ENCODE peak calls at places on chromosomes 4 and X, in seven cellular contexts. P is heart right ventricle; S is endodermal cell; D is fibroblast of mammary gland; V is CD4-positive, alpha-beta T cell; R is coronary artery; J is Peyer's patch. A is an unnamed sample.

GRCh38 chr4:88138561-88138960 is 19.9 kb downstream of the ABCG2 start:
- DNase-seq in S (no peak), P (no peak), V (no peak), R (no peak), J (no peak), D (peak; percentile 69), A (no peak)

GRCh38 chr4:99013402-99013843 is 17.9 kb downstream of the METAP1 start:
- DNase-seq in J (no peak), R (no peak), D (no peak), P (no peak), V (no peak), S (no peak), A (no peak)

GRCh38 chrX:51857159-51857733 is 36.2 kb upstream of the MAGED1 start:
- DNase-seq in R (no peak), J (no peak), P (no peak), D (no peak), S (no peak), V (no peak), A (no peak)

GRCh38 chrX:107675823-107676555 is 47.7 kb downstream of the PRPS1 start:
- DNase-seq in R (peak; percentile 74), P (no peak), S (peak; percentile 61), V (peak; percentile 19), J (no peak), D (peak; percentile 79), A (no peak)

GRCh38 chrX:110286126-110286525 is 31.8 kb downstream of the AMMECR1 start:
- DNase-seq in V (no peak), D (peak; percentile 91), P (no peak), S (no peak), J (no peak), R (no peak), A (no peak)

GRCh38 chr4:185950891-185951290 is 118.1 kb upstream of the TLR3 start:
- DNase-seq in J (no peak), S (no peak), V (no peak), D (peak; percentile 76), R (no peak), P (no peak), A (no peak)

GRCh38 chrX:16528620-16529019 is 121.3 kb upstream of the S100G start:
- DNase-seq in J (no peak), P (no peak), V (peak; percentile 3), D (no peak), S (no peak), R (no peak), A (no peak)

GRCh38 chr4:67288964-67289363 is 256.3 kb downstream of the CENPC start:
- DNase-seq in P (no peak), D (peak; percentile 0), J (no peak), S (peak; percentile 80), V (no peak), R (no peak), A (peak; percentile 66)

GRCh38 chrX:13283512-13283911 is 36.3 kb downstream of the ATXN3L start:
- DNase-seq in R (no peak), V (no peak), S (peak; percentile 57), D (no peak), P (no peak), J (no peak), A (no peak)

GRCh38 chr4:153530284-153530995 is 64.3 kb downstream of the TMEM131L start:
- DNase-seq in J (no peak), R (no peak), D (no peak), P (no peak), S (no peak), V (no peak), A (no peak)

GRCh38 chr4:123587983-123588494 is 191.4 kb downstream of the SPRY1 start:
- DNase-seq in P (no peak), V (no peak), D (no peak), R (no peak), S (no peak), J (peak; percentile 80), A (no peak)

GRCh38 chr4:125013891-125014290 is 300.9 kb upstream of the FAT4 start:
- DNase-seq in R (no peak), D (peak; percentile 6), S (no peak), P (no peak), J (no peak), V (no peak), A (no peak)

GRCh38 chrX:154534526-154535322 is 11.9 kb downstream of the G6PD start:
- DNase-seq in V (peak; percentile 82), J (peak; percentile 94), S (peak; percentile 95), D (peak; percentile 86), P (peak; percentile 87), R (peak; percentile 89), A (peak; percentile 86)

GRCh38 chr4:110310795-110311194 is 112.4 kb upstream of the ELOVL6 start:
- DNase-seq in P (no peak), R (no peak), D (peak; percentile 5), J (no peak), S (no peak), V (no peak), A (no peak)

GRCh38 chrX:129116651-129117050 is 406.6 kb downstream of the SMARCA1 start:
- DNase-seq in S (no peak), J (no peak), V (no peak), R (no peak), D (no peak), P (no peak), A (no peak)
- TF ChIP-seq CTCF in S (peak; percentile 55), J (no peak), V (no peak), R (no peak), D (no peak), P (no peak), A (no peak)

DNA sequence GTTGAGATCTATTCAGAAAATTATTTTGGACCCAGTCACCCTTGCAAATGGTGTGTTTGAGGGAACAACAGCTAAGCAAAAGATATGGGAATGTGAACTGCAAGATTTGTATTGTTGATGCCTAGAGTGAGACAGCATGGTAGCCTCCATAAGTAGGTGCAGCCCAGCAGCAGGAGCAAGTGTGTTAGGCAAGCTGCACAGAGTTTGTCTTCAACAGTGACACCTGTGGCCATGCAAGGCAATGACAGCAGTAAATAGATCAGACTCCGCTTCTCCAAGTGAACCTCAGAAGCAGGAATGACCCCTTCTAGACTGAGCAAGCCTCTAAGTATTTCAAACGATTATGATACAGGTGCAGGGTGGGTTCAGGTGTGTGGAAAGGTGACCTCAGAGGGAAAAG is 133.4 kb upstream of the MSX1 start:
- DNase-seq in D (no peak), S (peak; percentile 63), R (no peak), P (no peak), J (no peak), V (no peak), A (no peak)
- TF ChIP-seq CTCF in D (peak; percentile 36), S (peak; percentile 72), R (no peak), P (no peak), J (no peak), V (no peak), A (peak; percentile 48)

DNA sequence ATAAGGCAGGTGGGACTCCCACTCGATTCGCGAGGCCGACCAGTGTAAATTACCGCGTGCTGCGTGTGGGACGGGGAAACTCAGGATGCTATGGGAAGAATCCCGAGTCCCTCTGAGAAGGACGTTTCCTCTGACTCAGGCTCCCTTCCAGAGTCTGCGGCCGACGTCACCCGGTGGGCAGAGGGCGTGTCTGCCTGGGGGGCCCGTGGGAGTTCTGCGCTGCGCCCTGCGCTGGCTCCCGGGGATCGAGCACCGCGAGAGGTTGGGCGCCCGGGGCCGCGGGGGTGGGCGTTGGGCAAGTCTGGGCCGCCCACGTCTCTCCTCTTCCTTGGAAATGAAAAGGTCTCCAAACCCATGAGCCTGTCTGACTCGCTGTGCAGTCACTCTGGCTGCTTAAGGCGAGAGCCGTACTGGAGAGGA is 546 bp downstream of the NIPAL1 start:
- DNase-seq in P (no peak), R (peak; percentile 77), D (peak; percentile 72), J (peak; percentile 78), S (peak; percentile 88), V (no peak), A (peak; percentile 60)
- TF ChIP-seq CTCF in P (no peak), R (no peak), D (no peak), J (no peak), S (no peak), V (no peak), A (no peak)

DNA sequence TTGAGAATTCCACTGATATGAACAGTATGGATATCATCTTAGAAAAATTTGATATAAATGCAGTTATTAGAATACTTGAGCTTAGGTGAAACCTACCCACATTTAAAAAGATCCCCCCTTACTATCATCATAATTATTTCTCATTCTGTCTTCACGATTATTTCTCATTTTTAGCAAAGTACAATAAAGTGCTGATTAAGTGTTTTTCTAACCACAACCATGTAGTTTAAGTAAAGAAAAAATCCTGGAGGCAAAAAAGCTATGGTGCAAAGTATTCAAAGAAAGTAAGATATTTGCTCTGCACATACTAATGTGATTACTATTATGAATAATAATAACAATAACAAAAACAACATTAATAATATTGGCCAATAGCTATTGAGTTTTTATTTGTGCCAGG is 365.6 kb upstream of the PCDH7 start:
- DNase-seq in P (no peak), D (no peak), R (no peak), J (no peak), S (no peak), V (no peak), A (no peak)
- TF ChIP-seq CTCF in P (no peak), D (no peak), R (no peak), J (no peak), S (no peak), V (no peak), A (no peak)

GRCh38 chrX:43654431-43655150 is 1.5 kb upstream of the MAOA start:
- DNase-seq in S (peak; percentile 97), J (peak; percentile 96), D (peak; percentile 90), R (peak; percentile 93), P (peak; percentile 91), V (peak; percentile 77), A (peak; percentile 80)
- TF ChIP-seq CTCF in S (peak; percentile 57), J (peak; percentile 37), D (no peak), R (no peak), P (peak; percentile 58), V (no peak), A (no peak)